ENCODE peak calls at places on chromosome 20, in nine cellular contexts. Q, Y, F, J, X, H, K, E and Z are unnamed samples.

GRCh38 chr20:51386586-51386985 is 155.9 kb downstream of the NFATC2 start:
- DNase-seq in Q (no peak), Y (no peak), F (no peak), J (no peak), X (no peak), H (no peak), K (no peak), E (no peak), Z (no peak)

GRCh38 chr20:47659904-47660601 is 125.2 kb downstream of the SULF2 start:
- DNase-seq in Q (no peak), Y (no peak), F (no peak), J (no peak), X (no peak), H (no peak), K (no peak), E (no peak), Z (no peak)

GRCh38 chr20:62052336-62052841 is 13.3 kb downstream of the TAF4 start:
- DNase-seq in Q (no peak), Y (no peak), F (no peak), J (no peak), X (no peak), H (no peak), K (no peak), E (no peak), Z (no peak)

GRCh38 chr20:58839991-58840747 is 10.5 kb downstream of the GNAS-AS1 start:
- DNase-seq in Q (no peak), Y (no peak), F (no peak), J (no peak), X (no peak), H (no peak), K (no peak), E (no peak), Z (no peak)

GRCh38 chr20:15832512-15832911 is 740.7 kb downstream of the KIF16B start:
- DNase-seq in Q (no peak), Y (no peak), F (no peak), J (no peak), X (no peak), H (no peak), K (no peak), E (no peak), Z (no peak)

GRCh38 chr20:60249436-60249835 is 291.2 kb downstream of the CDH26 start:
- DNase-seq in Q (peak), Y (peak), F (peak), J (no peak), X (peak), H (peak), K (peak), E (peak), Z (no peak)

GRCh38 chr20:36498386-36499179 is 42.7 kb upstream of the MYL9 start:
- DNase-seq in Q (no peak), Y (no peak), F (no peak), J (no peak), X (no peak), H (no peak), K (no peak), E (no peak), Z (no peak)

GRCh38 chr20:47360489-47361267 is 4.2 kb upstream of the ZMYND8 start:
- DNase-seq in Q (peak), Y (peak), F (peak), J (peak), X (peak), H (peak), K (peak), E (no peak), Z (peak)

GRCh38 chr20:63702751-63703470 is 4.9 kb downstream of the ARFRP1 start:
- DNase-seq in Q (no peak), Y (no peak), F (no peak), J (no peak), X (no peak), H (no peak), K (no peak), E (no peak), Z (no peak)

GRCh38 chr20:64165866-64166600 is 1.8 kb downstream of the MYT1 start:
- DNase-seq in Q (no peak), Y (no peak), F (no peak), J (peak), X (no peak), H (no peak), K (no peak), E (no peak), Z (no peak)

GRCh38 chr20:58553841-58554240 is 38.6 kb upstream of the APCDD1L start:
- DNase-seq in Q (no peak), Y (peak), F (peak), J (no peak), X (no peak), H (peak), K (peak), E (no peak), Z (no peak)

GRCh38 chr20:25224941-25225340 is 22.9 kb upstream of the PYGB start:
- DNase-seq in Q (no peak), Y (no peak), F (no peak), J (no peak), X (no peak), H (no peak), K (no peak), E (no peak), Z (no peak)

GRCh38 chr20:51385941-51386530 is 156.5 kb downstream of the NFATC2 start:
- DNase-seq in Q (peak), Y (peak), F (no peak), J (no peak), X (peak), H (peak), K (peak), E (no peak), Z (peak)